ENCODE peak calls at places on chromosomes 2 and 18, in seven cellular contexts. One of them, this sample, is unnamed.

GRCh38 chr2:38443021-38443541 is 66.0 kb upstream of the ATL2 start:
- DNase-seq in heart right ventricle: peak; percentile 9
- DNase-seq in lower leg skin: no peak
- DNase-seq in GM23248: peak; percentile 38
- DNase-seq in EH: no peak
- DNase-seq in NCI-H1105: no peak
- DNase-seq in iPS DF 19.7: no peak
- DNase-seq in this sample: no peak

GRCh38 chr2:168632733-168633132 is 169.7 kb upstream of the NOSTRIN start:
- DNase-seq in heart right ventricle: peak; percentile 39
- DNase-seq in lower leg skin: no peak
- DNase-seq in GM23248: no peak
- DNase-seq in EH: peak; percentile 85
- DNase-seq in NCI-H1105: no peak
- DNase-seq in iPS DF 19.7: no peak
- DNase-seq in this sample: no peak

GRCh38 chr2:65991332-65991731 is 443.6 kb upstream of the MEIS1 start:
- DNase-seq in heart right ventricle: no peak
- DNase-seq in lower leg skin: peak; percentile 18
- DNase-seq in GM23248: no peak
- DNase-seq in EH: peak; percentile 9
- DNase-seq in NCI-H1105: peak; percentile 66
- DNase-seq in iPS DF 19.7: no peak
- DNase-seq in this sample: no peak

GRCh38 chr18:49898421-49898820 is 85.1 kb upstream of the ACAA2 start:
- DNase-seq in heart right ventricle: peak; percentile 60
- DNase-seq in lower leg skin: no peak
- DNase-seq in GM23248: peak; percentile 73
- DNase-seq in EH: peak; percentile 73
- DNase-seq in NCI-H1105: no peak
- DNase-seq in iPS DF 19.7: no peak
- DNase-seq in this sample: no peak

GRCh38 chr2:124035001-124035400 is 9.9 kb downstream of the CNTNAP5 start:
- DNase-seq in heart right ventricle: no peak
- DNase-seq in lower leg skin: no peak
- DNase-seq in GM23248: no peak
- DNase-seq in EH: no peak
- DNase-seq in NCI-H1105: no peak
- DNase-seq in iPS DF 19.7: no peak
- DNase-seq in this sample: no peak

GRCh38 chr2:182015334-182016109 is 29.9 kb downstream of the PPP1R1C start:
- DNase-seq in heart right ventricle: no peak
- DNase-seq in lower leg skin: no peak
- DNase-seq in GM23248: peak; percentile 21
- DNase-seq in EH: peak; percentile 10
- DNase-seq in NCI-H1105: no peak
- DNase-seq in iPS DF 19.7: no peak
- DNase-seq in this sample: no peak

GRCh38 chr18:5251117-5251516 is 44.4 kb downstream of the ZBTB14 start:
- DNase-seq in heart right ventricle: no peak
- DNase-seq in lower leg skin: no peak
- DNase-seq in GM23248: no peak
- DNase-seq in EH: no peak
- DNase-seq in NCI-H1105: no peak
- DNase-seq in iPS DF 19.7: no peak
- DNase-seq in this sample: no peak

GRCh38 chr18:12659904-12660605 is 2.1 kb upstream of the SPIRE1 start:
- DNase-seq in heart right ventricle: peak; percentile 29
- DNase-seq in lower leg skin: no peak
- DNase-seq in GM23248: peak; percentile 75
- DNase-seq in EH: peak; percentile 71
- DNase-seq in NCI-H1105: peak; percentile 35
- DNase-seq in iPS DF 19.7: no peak
- DNase-seq in this sample: no peak

GRCh38 chr18:58077329-58077728 is 33.3 kb downstream of the NEDD4L start:
- DNase-seq in heart right ventricle: no peak
- DNase-seq in lower leg skin: no peak
- DNase-seq in GM23248: no peak
- DNase-seq in EH: no peak
- DNase-seq in NCI-H1105: no peak
- DNase-seq in iPS DF 19.7: no peak
- DNase-seq in this sample: no peak

GRCh38 chr2:26712486-26713465 is 20.3 kb downstream of the KCNK3 start:
- DNase-seq in heart right ventricle: peak; percentile 39
- DNase-seq in lower leg skin: no peak
- DNase-seq in GM23248: no peak
- DNase-seq in EH: peak; percentile 42
- DNase-seq in NCI-H1105: peak; percentile 94
- DNase-seq in iPS DF 19.7: no peak
- DNase-seq in this sample: no peak

GRCh38 chr18:3388980-3389379 is 61.0 kb upstream of the TGIF1 start:
- DNase-seq in heart right ventricle: no peak
- DNase-seq in lower leg skin: no peak
- DNase-seq in GM23248: no peak
- DNase-seq in EH: no peak
- DNase-seq in NCI-H1105: no peak
- DNase-seq in iPS DF 19.7: no peak
- DNase-seq in this sample: no peak

GRCh38 chr2:157181234-157181633 is 76.3 kb upstream of the GALNT5 start:
- DNase-seq in heart right ventricle: no peak
- DNase-seq in lower leg skin: no peak
- DNase-seq in GM23248: no peak
- DNase-seq in EH: no peak
- DNase-seq in NCI-H1105: no peak
- DNase-seq in iPS DF 19.7: no peak
- DNase-seq in this sample: no peak

GRCh38 chr2:11406492-11407381 is 59.2 kb downstream of the E2F6 start:
- DNase-seq in heart right ventricle: no peak
- DNase-seq in lower leg skin: no peak
- DNase-seq in GM23248: peak; percentile 60
- DNase-seq in EH: peak; percentile 96
- DNase-seq in NCI-H1105: no peak
- DNase-seq in iPS DF 19.7: no peak
- DNase-seq in this sample: no peak

GRCh38 chr2:9627310-9627709 is 3.5 kb downstream of the YWHAQ start:
- DNase-seq in heart right ventricle: no peak
- DNase-seq in lower leg skin: no peak
- DNase-seq in GM23248: peak; percentile 46
- DNase-seq in EH: peak; percentile 58
- DNase-seq in NCI-H1105: no peak
- DNase-seq in iPS DF 19.7: no peak
- DNase-seq in this sample: no peak

GRCh38 chr2:127044977-127045654 is 61.8 kb downstream of the BIN1 start:
- DNase-seq in heart right ventricle: no peak
- DNase-seq in lower leg skin: no peak
- DNase-seq in GM23248: peak; percentile 68
- DNase-seq in EH: peak; percentile 14
- DNase-seq in NCI-H1105: no peak
- DNase-seq in iPS DF 19.7: no peak
- DNase-seq in this sample: no peak

GRCh38 chr18:42683094-42683493 is 432.4 kb downstream of the RIT2 start:
- DNase-seq in heart right ventricle: no peak
- DNase-seq in lower leg skin: no peak
- DNase-seq in GM23248: no peak
- DNase-seq in EH: no peak
- DNase-seq in NCI-H1105: no peak
- DNase-seq in iPS DF 19.7: no peak
- DNase-seq in this sample: no peak

GRCh38 chr2:227180286-227180685 is 15.9 kb downstream of the COL4A3 start:
- DNase-seq in heart right ventricle: peak; percentile 27
- DNase-seq in lower leg skin: no peak
- DNase-seq in GM23248: no peak
- DNase-seq in EH: no peak
- DNase-seq in NCI-H1105: no peak
- DNase-seq in iPS DF 19.7: no peak
- DNase-seq in this sample: no peak

GRCh38 chr2:157304811-157305712 is 20.6 kb downstream of the ERMN start:
- DNase-seq in heart right ventricle: no peak
- DNase-seq in lower leg skin: no peak
- DNase-seq in GM23248: peak; percentile 70
- DNase-seq in EH: peak; percentile 94
- DNase-seq in NCI-H1105: no peak
- DNase-seq in iPS DF 19.7: no peak
- DNase-seq in this sample: no peak

GRCh38 chr2:159922563-159922962 is 124.6 kb upstream of the CD302 start:
- DNase-seq in heart right ventricle: no peak
- DNase-seq in lower leg skin: no peak
- DNase-seq in GM23248: peak; percentile 68
- DNase-seq in EH: peak; percentile 9
- DNase-seq in NCI-H1105: no peak
- DNase-seq in iPS DF 19.7: no peak
- DNase-seq in this sample: no peak

GRCh38 chr2:188776634-188777033 is 197.5 kb upstream of the COL3A1 start:
- DNase-seq in heart right ventricle: no peak
- DNase-seq in lower leg skin: no peak
- DNase-seq in GM23248: peak; percentile 62
- DNase-seq in EH: peak; percentile 87
- DNase-seq in NCI-H1105: no peak
- DNase-seq in iPS DF 19.7: no peak
- DNase-seq in this sample: no peak

GRCh38 chr2:40680547-40680946 is 228.7 kb upstream of the SLC8A1 start:
- DNase-seq in heart right ventricle: no peak
- DNase-seq in lower leg skin: no peak
- DNase-seq in GM23248: peak; percentile 47
- DNase-seq in EH: no peak
- DNase-seq in NCI-H1105: no peak
- DNase-seq in iPS DF 19.7: no peak
- DNase-seq in this sample: no peak

GRCh38 chr18:54278615-54279014 is 9.3 kb downstream of the POLI start:
- DNase-seq in heart right ventricle: no peak
- DNase-seq in lower leg skin: no peak
- DNase-seq in GM23248: no peak
- DNase-seq in EH: no peak
- DNase-seq in NCI-H1105: no peak
- DNase-seq in iPS DF 19.7: no peak
- DNase-seq in this sample: no peak

GRCh38 chr2:67839242-67839641 is 223.6 kb downstream of the C1D start:
- DNase-seq in heart right ventricle: no peak
- DNase-seq in lower leg skin: no peak
- DNase-seq in GM23248: peak; percentile 10
- DNase-seq in EH: peak; percentile 63
- DNase-seq in NCI-H1105: no peak
- DNase-seq in iPS DF 19.7: no peak
- DNase-seq in this sample: no peak

GRCh38 chr2:136424112-136424511 is 306.2 kb upstream of the CXCR4 start:
- DNase-seq in heart right ventricle: no peak
- DNase-seq in lower leg skin: no peak
- DNase-seq in GM23248: no peak
- DNase-seq in EH: no peak
- DNase-seq in NCI-H1105: no peak
- DNase-seq in iPS DF 19.7: no peak
- DNase-seq in this sample: peak; percentile 3

GRCh38 chr2:52220393-52220792 is 1188.5 kb upstream of the NRXN1 start:
- DNase-seq in heart right ventricle: no peak
- DNase-seq in lower leg skin: no peak
- DNase-seq in GM23248: peak; percentile 3
- DNase-seq in EH: no peak
- DNase-seq in NCI-H1105: peak; percentile 83
- DNase-seq in iPS DF 19.7: no peak
- DNase-seq in this sample: no peak

GRCh38 chr18:64275593-64276309 is 126.9 kb upstream of the LINC00305 start:
- DNase-seq in heart right ventricle: no peak
- DNase-seq in lower leg skin: no peak
- DNase-seq in GM23248: no peak
- DNase-seq in EH: no peak
- DNase-seq in NCI-H1105: no peak
- DNase-seq in iPS DF 19.7: no peak
- DNase-seq in this sample: no peak

GRCh38 chr2:31070339-31070738 is 67.9 kb downstream of the GALNT14 start:
- DNase-seq in heart right ventricle: no peak
- DNase-seq in lower leg skin: no peak
- DNase-seq in GM23248: no peak
- DNase-seq in EH: no peak
- DNase-seq in NCI-H1105: no peak
- DNase-seq in iPS DF 19.7: no peak
- DNase-seq in this sample: no peak

GRCh38 chr2:152335016-152335850 is at the start of gene FMNL2:
- DNase-seq in heart right ventricle: peak; percentile 86
- DNase-seq in lower leg skin: peak; percentile 79
- DNase-seq in GM23248: peak; percentile 89
- DNase-seq in EH: peak; percentile 73
- DNase-seq in NCI-H1105: peak; percentile 75
- DNase-seq in iPS DF 19.7: peak; percentile 67
- DNase-seq in this sample: no peak

GRCh38 chr2:19035238-19035637 is 323.2 kb downstream of the OSR1 start:
- DNase-seq in heart right ventricle: peak; percentile 45
- DNase-seq in lower leg skin: peak; percentile 28
- DNase-seq in GM23248: peak; percentile 50
- DNase-seq in EH: peak; percentile 84
- DNase-seq in NCI-H1105: no peak
- DNase-seq in iPS DF 19.7: no peak
- DNase-seq in this sample: no peak

GRCh38 chr2:42931818-42932195 is 139.4 kb upstream of the HAAO start:
- DNase-seq in heart right ventricle: no peak
- DNase-seq in lower leg skin: no peak
- DNase-seq in GM23248: no peak
- DNase-seq in EH: peak; percentile 40
- DNase-seq in NCI-H1105: no peak
- DNase-seq in iPS DF 19.7: no peak
- DNase-seq in this sample: no peak

GRCh38 chr2:60109744-60110143 is 443.7 kb downstream of the BCL11A start:
- DNase-seq in heart right ventricle: no peak
- DNase-seq in lower leg skin: no peak
- DNase-seq in GM23248: no peak
- DNase-seq in EH: no peak
- DNase-seq in NCI-H1105: no peak
- DNase-seq in iPS DF 19.7: no peak
- DNase-seq in this sample: no peak

GRCh38 chr2:10141736-10142639 is 19.4 kb downstream of the RRM2 start:
- DNase-seq in heart right ventricle: no peak
- DNase-seq in lower leg skin: no peak
- DNase-seq in GM23248: peak; percentile 35
- DNase-seq in EH: no peak
- DNase-seq in NCI-H1105: no peak
- DNase-seq in iPS DF 19.7: no peak
- DNase-seq in this sample: no peak